ENCODE peak calls at places on chromosomes 6 and 20, in nine cellular contexts. F is heart right ventricle, P is epithelial cell of esophagus, A is WERI-Rb-1, H is adipocyte, J is right cardiac atrium, C is A549, M is AG09309, R is Karpas-422. Z is an unnamed sample.

GRCh38 chr6:150056916-150057315 is 12.0 kb downstream of the ULBP3 start:
- DNase-seq in H (no peak), J (no peak), C (no peak), A (no peak), P (no peak), R (no peak), M (no peak), F (no peak), Z (no peak)

GRCh38 chr6:40349566-40350192 is 237.5 kb downstream of the LRFN2 start:
- DNase-seq in C (no peak), F (no peak), M (no peak), H (no peak), A (peak; percentile 66), P (no peak), J (no peak), R (no peak), Z (no peak)

GRCh38 chr6:155372256-155372655 is 58.0 kb upstream of the TFB1M start:
- DNase-seq in R (no peak), J (no peak), C (no peak), A (no peak), F (no peak), M (no peak), P (no peak), H (no peak), Z (no peak)

GRCh38 chr6:150409576-150410066 is 40.8 kb downstream of the IYD start:
- DNase-seq in A (no peak), C (no peak), R (peak; percentile 91), P (no peak), M (no peak), F (peak; percentile 79), H (no peak), J (peak; percentile 58), Z (no peak)

GRCh38 chr6:2232445-2232844 is 13.0 kb downstream of the GMDS start:
- DNase-seq in H (no peak), J (no peak), M (no peak), A (no peak), C (no peak), F (no peak), R (no peak), P (no peak), Z (no peak)

GRCh38 chr6:17349437-17349836 is 44.0 kb upstream of the CAP2 start:
- DNase-seq in R (no peak), M (no peak), J (no peak), P (peak; percentile 20), C (peak; percentile 28), H (peak; percentile 53), F (no peak), A (no peak), Z (peak; percentile 51)

GRCh38 chr6:147169529-147169928 is 34.7 kb upstream of the STXBP5 start:
- DNase-seq in M (no peak), J (no peak), F (no peak), R (no peak), P (no peak), A (no peak), H (no peak), C (no peak), Z (no peak)

GRCh38 chr20:25273046-25273445 is 25.2 kb downstream of the PYGB start:
- DNase-seq in H (no peak), C (no peak), A (peak; percentile 9), F (peak; percentile 3), R (no peak), P (no peak), M (no peak), J (no peak), Z (no peak)

GRCh38 chr20:6034134-6034969 is 19.5 kb downstream of the LRRN4 start:
- DNase-seq in M (no peak), F (no peak), C (no peak), J (no peak), A (no peak), R (no peak), P (no peak), H (no peak), Z (peak; percentile 60)

GRCh38 chr20:14312001-14312400 is 25.4 kb downstream of the FLRT3 start:
- DNase-seq in M (no peak), P (no peak), F (no peak), C (no peak), J (no peak), H (no peak), R (no peak), A (no peak), Z (no peak)

GRCh38 chr20:39885975-39886649 is 802.9 kb downstream of the MAFB start:
- DNase-seq in A (peak; percentile 25), F (peak; percentile 69), R (peak; percentile 86), M (peak; percentile 84), H (peak; percentile 88), C (no peak), P (peak; percentile 86), J (peak; percentile 73), Z (peak; percentile 83)

GRCh38 chr6:21836292-21836691 is 242.7 kb downstream of the SOX4 start:
- DNase-seq in F (no peak), R (no peak), C (no peak), P (no peak), H (peak; percentile 25), J (no peak), M (peak; percentile 73), A (no peak), Z (no peak)

DNA sequence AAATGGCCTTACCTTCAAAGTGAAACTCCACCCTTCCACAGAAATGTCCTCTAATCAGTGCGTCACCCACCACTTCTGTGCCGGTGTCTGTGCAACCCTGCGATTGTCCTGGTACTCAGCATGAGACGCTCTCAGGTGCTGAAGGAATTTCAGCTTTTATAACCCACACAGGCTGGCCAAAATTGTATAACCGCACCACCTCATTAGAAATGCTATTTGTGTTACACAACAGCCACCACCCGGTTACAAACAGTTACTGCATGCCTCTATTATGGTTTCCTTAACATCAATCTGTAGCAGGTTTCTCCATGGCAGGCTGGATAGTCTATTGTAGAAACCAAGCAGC is 51.5 kb downstream of the SLC23A2 start:
- DNase-seq in J (no peak), M (no peak), F (no peak), R (peak; percentile 78), A (no peak), C (peak; percentile 60), H (peak; percentile 68), P (peak; percentile 48), Z (peak; percentile 58)
- H3K4me3 ChIP-seq in J (no peak overlapping the region), M (no peak overlapping the region), F (no peak overlapping the region), R (peak overlapping the region; percentile 43), A (no peak overlapping the region), C (no peak overlapping the region), H (no peak overlapping the region), P (no peak overlapping the region), Z (no peak overlapping the region)

GRCh38 chr6:26440977-26441358 is 664 bp downstream of the BTN3A3 start:
- DNase-seq in M (no peak), C (no peak), F (no peak), A (no peak), J (no peak), R (no peak), P (no peak), H (no peak), Z (no peak)

GRCh38 chr6:26437550-26437949 is 2.8 kb upstream of the BTN3A3 start:
- DNase-seq in H (no peak), F (no peak), R (no peak), J (no peak), M (no peak), A (no peak), P (no peak), C (no peak), Z (no peak)

GRCh38 chr6:26438000-26438399 is 2.3 kb upstream of the BTN3A3 start:
- DNase-seq in M (no peak), R (no peak), P (no peak), F (no peak), A (no peak), H (no peak), C (no peak), J (no peak), Z (no peak)

GRCh38 chr6:26439151-26439550 is 1.2 kb upstream of the BTN3A3 start:
- DNase-seq in C (no peak), A (no peak), R (no peak), H (no peak), M (no peak), J (no peak), F (no peak), P (peak; percentile 69), Z (no peak)

GRCh38 chr6:26439552-26440125 is 665 bp upstream of the BTN3A3 start:
- DNase-seq in M (no peak), C (no peak), H (no peak), J (no peak), A (no peak), R (no peak), P (no peak), F (no peak), Z (no peak)
- H3K4me3 ChIP-seq in M (no peak overlapping the region), C (peak overlapping the region; percentile 47), H (peak overlapping the region; percentile 88), J (peak overlapping the region; percentile 97), A (no peak overlapping the region), R (peak overlapping the region; percentile 80), P (peak overlapping the region; percentile 70), F (peak overlapping the region; percentile 63), Z (peak overlapping the region; percentile 81)

GRCh38 chr20:15544727-15545126 is 1028.5 kb downstream of the KIF16B start:
- DNase-seq in P (no peak), H (no peak), A (no peak), R (no peak), J (no peak), M (no peak), F (no peak), C (no peak), Z (no peak)
- H3K4me3 ChIP-seq in P (no peak overlapping the region), H (no peak overlapping the region), A (no peak overlapping the region), R (no peak overlapping the region), J (no peak overlapping the region), M (no peak overlapping the region), F (no peak overlapping the region), C (no peak overlapping the region), Z (no peak overlapping the region)

GRCh38 chr6:157996201-157996712 is 14.6 kb downstream of the SYNJ2 start:
- DNase-seq in F (no peak), M (no peak), H (no peak), R (no peak), C (no peak), A (no peak), J (no peak), P (no peak), Z (no peak)
- H3K4me3 ChIP-seq in F (no peak overlapping the region), M (no peak overlapping the region), H (no peak overlapping the region), R (no peak overlapping the region), C (no peak overlapping the region), A (no peak overlapping the region), J (no peak overlapping the region), P (no peak overlapping the region), Z (no peak overlapping the region)